ENCODE peak calls at places on chromosome 2, in four cellular contexts. J, F, O and S are unnamed samples.

GRCh38 chr2:200737585-200737984 is 74.1 kb upstream of the BZW1 start:
- DNase-seq in O (no peak), F (no peak), J (no peak), S (no peak)

GRCh38 chr2:67752964-67753363 is 309.8 kb downstream of the C1D start:
- DNase-seq in O (no peak), F (no peak), J (no peak), S (no peak)

GRCh38 chr2:25226827-25227226 is 58.4 kb upstream of the POMC start:
- DNase-seq in J (no peak), O (no peak), F (no peak), S (no peak)

GRCh38 chr2:194103941-194104655 is 1552.9 kb upstream of the SLC39A10 start:
- DNase-seq in J (no peak), O (no peak), F (no peak), S (no peak)

GRCh38 chr2:72934683-72935610 is 17.6 kb downstream of the EMX1 start:
- DNase-seq in J (peak), F (peak), O (no peak), S (peak)

GRCh38 chr2:104733544-104733943 is 120.4 kb upstream of the POU3F3 start:
- DNase-seq in O (no peak), F (peak), J (peak), S (no peak)

GRCh38 chr2:37667704-37668103 is 3.7 kb downstream of the CDC42EP3 start:
- DNase-seq in F (no peak), O (no peak), J (no peak), S (no peak)

GRCh38 chr2:106065268-106065982 is 128.7 kb downstream of the UXS1 start:
- DNase-seq in J (no peak), F (no peak), O (peak), S (no peak)

GRCh38 chr2:81283081-81283480 is 978.5 kb upstream of the LRRTM1 start:
- DNase-seq in F (no peak), J (no peak), O (no peak), S (no peak)